ENCODE peak calls at places on chromosomes 16 and 17, in six cellular contexts. C, X, B, O, A and T are unnamed samples.

GRCh38 chr17:30426292-30426691 is 47.6 kb downstream of the CPD start:
- DNase-seq in A (no peak), B (peak; percentile 36), O (no peak), X (no peak), C (no peak), T (no peak)

GRCh38 chr17:40550608-40551007 is 14.7 kb downstream of the CCR7 start:
- DNase-seq in A (no peak), C (peak; percentile 95), B (peak; percentile 98), O (no peak), X (peak; percentile 14), T (peak; percentile 90)

GRCh38 chr17:20920813-20921199 is 122.0 kb downstream of the USP22 start:
- DNase-seq in C (peak; percentile 81), B (peak; percentile 77), O (no peak), A (no peak), X (no peak), T (peak; percentile 68)

GRCh38 chr16:27972500-27972899 is 91.0 kb downstream of the GSG1L start:
- DNase-seq in B (peak; percentile 54), A (peak; percentile 55), X (peak; percentile 59), C (peak; percentile 57), O (no peak), T (peak; percentile 36)

GRCh38 chr17:71516149-71516548 is 604.7 kb upstream of the SOX9 start:
- DNase-seq in B (no peak), A (no peak), O (no peak), X (no peak), C (no peak), T (no peak)

GRCh38 chr17:50219345-50219744 is 17.9 kb upstream of the COL1A1 start:
- DNase-seq in X (no peak), C (peak; percentile 91), B (peak; percentile 94), A (peak; percentile 86), O (no peak), T (peak; percentile 78)

GRCh38 chr17:55175788-55176425 is 88.9 kb upstream of the HLF start:
- DNase-seq in X (no peak), C (no peak), A (no peak), B (no peak), O (no peak), T (no peak)

GRCh38 chr16:55645986-55646385 is 9.8 kb upstream of the SLC6A2 start:
- DNase-seq in C (no peak), X (no peak), O (no peak), B (no peak), A (no peak), T (no peak)

GRCh38 chr16:4339909-4340308 is 11.2 kb downstream of the PAM16 start:
- DNase-seq in B (peak; percentile 31), X (no peak), A (no peak), O (no peak), C (peak; percentile 49), T (peak; percentile 72)

GRCh38 chr16:84618428-84619102 is 687 bp upstream of the COTL1 start:
- DNase-seq in A (peak; percentile 93), B (peak; percentile 96), X (no peak), C (peak; percentile 96), O (no peak), T (peak; percentile 92)

GRCh38 chr17:22268912-22269220 is 576.5 kb downstream of the KCNJ18 start:
- DNase-seq in O (no peak), A (no peak), X (no peak), B (no peak), C (no peak), T (no peak)

GRCh38 chr17:8484465-8484864 is 48.8 kb downstream of the NDEL1 start:
- DNase-seq in B (no peak), C (no peak), X (no peak), O (no peak), A (no peak), T (no peak)

GRCh38 chr17:46056800-46057304 is 57.8 kb downstream of the STH start:
- DNase-seq in A (peak; percentile 74), O (no peak), X (no peak), C (peak; percentile 82), B (peak; percentile 91), T (peak; percentile 89)

GRCh38 chr16:53805113-53805512 is 101.2 kb downstream of the FTO start:
- DNase-seq in C (no peak), B (no peak), A (no peak), O (no peak), X (no peak), T (no peak)

GRCh38 chr17:66975614-66976378 is 11.3 kb downstream of the CACNG4 start:
- DNase-seq in O (no peak), A (peak; percentile 25), X (no peak), B (no peak), C (peak; percentile 12), T (no peak)

GRCh38 chr16:49920397-49920796 is 64.5 kb upstream of the ZNF423 start:
- DNase-seq in X (no peak), B (no peak), A (no peak), O (no peak), C (no peak), T (no peak)

GRCh38 chr16:66521951-66522771 is 27.8 kb downstream of the TK2 start:
- DNase-seq in A (peak; percentile 100), O (no peak), C (peak; percentile 96), B (peak; percentile 85), X (peak; percentile 71), T (peak; percentile 67)

GRCh38 chr16:180101-180920 is at the start of gene HBQ1:
- DNase-seq in X (peak; percentile 10), C (peak; percentile 18), O (no peak), B (peak; percentile 17), A (peak; percentile 17), T (peak; percentile 25)

GRCh38 chr16:75088226-75088625 is 28.4 kb downstream of the LDHD start:
- DNase-seq in O (no peak), X (no peak), A (no peak), C (no peak), B (no peak), T (peak; percentile 31)

GRCh38 chr17:48618366-48618896 is 3.3 kb upstream of the HOXB8 start:
- DNase-seq in O (peak; percentile 83), A (peak; percentile 77), X (peak; percentile 94), C (peak; percentile 84), B (peak; percentile 83), T (peak; percentile 86)

GRCh38 chr17:65783845-65784334 is 222.4 kb upstream of the AXIN2 start:
- DNase-seq in A (peak; percentile 80), C (peak; percentile 94), O (no peak), X (peak; percentile 65), B (peak; percentile 95), T (peak; percentile 96)

GRCh38 chr17:68439656-68440290 is 17.5 kb downstream of the WIPI1 start:
- DNase-seq in X (no peak), A (no peak), B (no peak), C (peak; percentile 58), O (no peak), T (no peak)

GRCh38 chr17:27609606-27610303 is 21.2 kb upstream of the LGALS9 start:
- DNase-seq in A (peak; percentile 42), O (no peak), C (peak; percentile 72), X (peak; percentile 81), B (peak; percentile 32), T (peak; percentile 51)
- H3K4me3 ChIP-seq in A (no peak overlapping the region), O (no peak overlapping the region), C (no peak overlapping the region), X (no peak overlapping the region), B (no peak overlapping the region), T (no peak overlapping the region)

GRCh38 chr17:81712468-81713003 is 452 bp downstream of the SLC25A10 start:
- DNase-seq in A (peak; percentile 49), O (no peak), B (peak; percentile 28), C (peak; percentile 19), X (no peak), T (peak; percentile 17)
- TF ChIP-seq CTCF in A (no peak), O (no peak), B (no peak), C (no peak), X (no peak), T (no peak)

GRCh38 chr17:34635876-34636275 is 56.5 kb downstream of the TMEM132E start:
- DNase-seq in A (no peak), X (no peak), O (no peak), C (no peak), B (no peak), T (no peak)

GRCh38 chr17:34634551-34635160 is 55.3 kb downstream of the TMEM132E start:
- DNase-seq in C (no peak), O (no peak), X (no peak), A (no peak), B (no peak), T (no peak)

GRCh38 chr17:34637548-34638525 is 58.5 kb downstream of the TMEM132E start:
- DNase-seq in O (peak; percentile 40), B (peak; percentile 58), A (peak; percentile 32), C (peak; percentile 79), X (peak; percentile 87), T (peak; percentile 70)

GRCh38 chr17:34638526-34639260 is 59.3 kb downstream of the TMEM132E start:
- DNase-seq in C (no peak), A (no peak), B (no peak), X (no peak), O (no peak), T (no peak)

GRCh38 chr17:34637041-34637547 is 57.7 kb downstream of the TMEM132E start:
- DNase-seq in B (no peak), O (no peak), X (no peak), A (no peak), C (no peak), T (no peak)
- H3K4me3 ChIP-seq in B (no peak overlapping the region), O (no peak overlapping the region), X (no peak overlapping the region), A (no peak overlapping the region), C (no peak overlapping the region), T (no peak overlapping the region)

GRCh38 chr16:9091867-9092281 is 430 bp downstream of the HAPSTR1 start:
- DNase-seq in O (peak; percentile 18), X (peak; percentile 46), C (no peak), A (peak; percentile 58), B (no peak), T (peak; percentile 33)

GRCh38 chr16:9090960-9091866 is at the start of gene HAPSTR1:
- DNase-seq in B (peak; percentile 100), X (peak; percentile 100), C (peak; percentile 100), A (peak; percentile 100), O (peak; percentile 100), T (peak; percentile 100)

GRCh38 chr16:9092963-9093477 is 1.6 kb downstream of the HAPSTR1 start:
- DNase-seq in O (no peak), A (no peak), X (peak; percentile 50), B (no peak), C (no peak), T (no peak)

GRCh38 chr16:9094008-9094846 is 2.8 kb downstream of the HAPSTR1 start:
- DNase-seq in B (no peak), A (peak; percentile 23), O (no peak), X (no peak), C (no peak), T (no peak)

GRCh38 chr16:9092282-9092962 is 978 bp downstream of the HAPSTR1 start:
- DNase-seq in A (no peak), C (no peak), B (no peak), X (peak; percentile 63), O (peak; percentile 24), T (no peak)
- TF ChIP-seq CTCF in A (no peak), C (no peak), B (no peak), X (no peak), O (no peak), T (no peak)

GRCh38 chr16:86618431-86619262 is 40.3 kb downstream of the FOXL1 start:
- DNase-seq in O (no peak), X (no peak), C (no peak), B (peak; percentile 35), A (no peak), T (no peak)
- H3K4me3 ChIP-seq in O (no peak overlapping the region), X (no peak overlapping the region), C (no peak overlapping the region), B (no peak overlapping the region), A (no peak overlapping the region), T (peak overlapping the region; percentile 14)

GRCh38 chr17:36545465-36546417 is 1.0 kb downstream of the GGNBP2 start:
- DNase-seq in A (peak; percentile 97), X (peak; percentile 96), B (peak; percentile 97), O (peak; percentile 94), C (peak; percentile 99), T (peak; percentile 98)
- TF ChIP-seq CTCF in A (no peak), X (no peak), B (no peak), O (no peak), C (no peak), T (no peak)